ENCODE peak calls at places on chromosomes 4 and X, in eight cellular contexts. M is fibroblast of pulmonary artery, E is GM06990, O is astrocyte of the spinal cord, T is HFF-Myc, B is PC-3, R is choroid plexus epithelial cell, Y is RWPE1. Z is an unnamed sample.

GRCh38 chr4:185004562-185005208 is 13.6 kb upstream of the HELT start:
- DNase-seq in M (no peak), E (no peak), O (peak; percentile 10), T (no peak), B (no peak), R (peak; percentile 15), Y (no peak), Z (no peak)

GRCh38 chr4:52366625-52367024 is 292.5 kb downstream of the USP46 start:
- DNase-seq in M (no peak), E (no peak), O (no peak), T (no peak), B (no peak), R (no peak), Y (no peak), Z (no peak)

GRCh38 chrX:96474357-96475125 is 210.1 kb upstream of the DIAPH2 start:
- DNase-seq in M (peak; percentile 70), E (no peak), O (no peak), T (no peak), B (peak; percentile 85), R (peak; percentile 11), Y (no peak), Z (no peak)

GRCh38 chr4:11710484-11710883 is 281.8 kb upstream of the HS3ST1 start:
- DNase-seq in M (no peak), E (no peak), O (peak; percentile 41), T (no peak), B (no peak), R (peak; percentile 7), Y (no peak), Z (no peak)

GRCh38 chrX:7147431-7147977 is at the start of gene STS:
- DNase-seq in M (peak; percentile 21), E (no peak), O (peak; percentile 16), T (no peak), B (no peak), R (peak; percentile 25), Y (no peak), Z (no peak)

GRCh38 chr4:178577933-178578332 is 1135.7 kb upstream of the AGA start:
- DNase-seq in M (no peak), E (no peak), O (no peak), T (no peak), B (peak; percentile 9), R (no peak), Y (no peak), Z (no peak)

GRCh38 chr4:53782468-53782865 is 191.2 kb upstream of the LNX1 start:
- DNase-seq in M (peak; percentile 43), E (no peak), O (no peak), T (no peak), B (peak; percentile 40), R (peak; percentile 51), Y (no peak), Z (no peak)

GRCh38 chr4:78616046-78616498 is 64.5 kb downstream of the ANXA3 start:
- DNase-seq in M (peak; percentile 82), E (no peak), O (peak; percentile 34), T (no peak), B (no peak), R (peak; percentile 57), Y (no peak), Z (no peak)

GRCh38 chrX:10243056-10243455 is 86.3 kb downstream of the CLCN4 start:
- DNase-seq in M (no peak), E (no peak), O (no peak), T (no peak), B (no peak), R (peak; percentile 5), Y (no peak), Z (no peak)

GRCh38 chrX:15129412-15129811 is 140.5 kb downstream of the ASB9 start:
- DNase-seq in M (no peak), E (no peak), O (no peak), T (no peak), B (no peak), R (no peak), Y (no peak), Z (no peak)

GRCh38 chr4:153573221-153573620 is 107.1 kb downstream of the TMEM131L start:
- DNase-seq in M (no peak), E (no peak), O (no peak), T (no peak), B (no peak), R (no peak), Y (no peak), Z (no peak)

GRCh38 chr4:122614621-122615020 is 6.2 kb downstream of the IL21 start:
- DNase-seq in M (no peak), E (no peak), O (no peak), T (no peak), B (no peak), R (no peak), Y (no peak), Z (no peak)

GRCh38 chr4:27629532-27630225 is 769.0 kb downstream of the STIM2 start:
- DNase-seq in M (no peak), E (no peak), O (no peak), T (no peak), B (no peak), R (no peak), Y (no peak), Z (no peak)

GRCh38 chr4:48268956-48269860 is at the start of gene TEC:
- DNase-seq in M (no peak), E (no peak), O (no peak), T (no peak), B (peak; percentile 50), R (peak; percentile 15), Y (peak; percentile 52), Z (peak; percentile 44)

GRCh38 chrX:13377537-13377936 is 57.7 kb upstream of the ATXN3L start:
- DNase-seq in M (peak; percentile 90), E (no peak), O (peak; percentile 84), T (peak; percentile 95), B (no peak), R (peak; percentile 79), Y (no peak), Z (no peak)

DNA sequence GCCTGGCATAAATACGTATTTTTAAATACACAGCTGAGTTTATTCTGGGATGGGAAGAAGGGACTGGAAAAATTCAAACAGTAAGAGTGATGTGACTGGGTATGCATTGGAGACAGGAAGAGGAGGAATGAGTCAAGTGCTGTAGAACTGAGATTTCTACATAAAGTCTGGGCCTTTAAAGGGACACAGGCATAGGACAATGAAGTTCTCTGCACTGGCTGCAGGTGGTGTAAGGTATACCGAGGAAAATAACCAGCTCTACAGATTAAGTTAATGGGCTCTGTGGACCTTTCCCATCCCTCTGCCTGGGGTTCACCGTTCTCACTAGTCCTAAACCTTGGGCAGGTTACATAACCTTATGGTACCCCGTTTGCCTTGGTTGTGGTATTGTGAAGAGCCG is 68.7 kb downstream of the DHX15 start:
- DNase-seq in M (peak; percentile 16), E (no peak), O (no peak), T (no peak), B (no peak), R (no peak), Y (no peak), Z (peak; percentile 26)
- TF ChIP-seq CTCF in M (no peak), E (no peak), O (no peak), T (no peak), B (no peak), R (no peak), Y (no peak), Z (no peak)

GRCh38 chr4:163610642-163611041 is 116.2 kb downstream of the TMA16 start:
- DNase-seq in M (no peak), E (no peak), O (no peak), T (no peak), B (no peak), R (no peak), Y (no peak), Z (no peak)

GRCh38 chr4:163609046-163609445 is 114.6 kb downstream of the TMA16 start:
- DNase-seq in M (no peak), E (no peak), O (no peak), T (no peak), B (no peak), R (no peak), Y (no peak), Z (no peak)

GRCh38 chr4:163606885-163607284 is 112.4 kb downstream of the TMA16 start:
- DNase-seq in M (no peak), E (no peak), O (no peak), T (no peak), B (no peak), R (no peak), Y (no peak), Z (no peak)

GRCh38 chr4:163611172-163611571 is 116.7 kb downstream of the TMA16 start:
- DNase-seq in M (no peak), E (no peak), O (no peak), T (no peak), B (no peak), R (no peak), Y (no peak), Z (no peak)

GRCh38 chr4:163607292-163607691 is 112.8 kb downstream of the TMA16 start:
- DNase-seq in M (no peak), E (no peak), O (no peak), T (no peak), B (no peak), R (peak; percentile 0), Y (no peak), Z (no peak)
- TF ChIP-seq CTCF in M (no peak), E (no peak), O (no peak), T (no peak), B (no peak), R (no peak), Y (no peak), Z (no peak)

GRCh38 chr4:2009651-2010233 is 968 bp upstream of the NELFA start:
- DNase-seq in M (peak; percentile 57), E (peak; percentile 56), O (peak; percentile 45), T (peak; percentile 10), B (peak; percentile 55), R (peak; percentile 46), Y (peak; percentile 55), Z (peak; percentile 67)
- TF ChIP-seq CTCF in M (peak; percentile 21), E (peak; percentile 4), O (peak; percentile 43), T (peak; percentile 8), B (peak; percentile 19), R (peak; percentile 38), Y (peak; percentile 24), Z (no peak)

GRCh38 chr4:100849319-100849718 is 331.5 kb upstream of the EMCN start:
- DNase-seq in M (no peak), E (no peak), O (no peak), T (no peak), B (no peak), R (no peak), Y (no peak), Z (no peak)

GRCh38 chr4:100852326-100852725 is 334.5 kb upstream of the EMCN start:
- DNase-seq in M (no peak), E (no peak), O (no peak), T (no peak), B (no peak), R (no peak), Y (no peak), Z (no peak)

GRCh38 chr4:100843897-100844296 is 326.1 kb upstream of the EMCN start:
- DNase-seq in M (no peak), E (no peak), O (no peak), T (no peak), B (no peak), R (no peak), Y (no peak), Z (no peak)

DNA sequence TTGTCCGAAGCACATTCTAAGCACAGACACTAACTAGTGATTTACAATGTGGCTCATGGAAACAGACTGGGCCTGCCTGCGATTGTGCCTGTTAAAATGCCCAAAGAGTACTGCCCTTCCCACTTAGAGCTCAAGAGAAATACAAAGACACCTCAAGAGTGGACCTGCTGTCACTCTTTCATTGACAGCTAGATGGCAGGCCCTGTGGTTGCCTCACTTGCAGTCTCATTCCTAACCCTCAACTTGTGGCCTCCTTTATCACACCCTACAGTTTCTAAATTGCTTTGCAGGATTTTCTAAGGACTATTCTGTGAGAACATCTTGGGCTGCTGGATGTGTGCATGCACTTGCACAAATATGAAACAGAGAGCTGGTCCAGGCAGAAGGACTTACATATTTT is 331.0 kb upstream of the EMCN start:
- DNase-seq in M (no peak), E (no peak), O (no peak), T (no peak), B (peak; percentile 9), R (no peak), Y (no peak), Z (no peak)
- TF ChIP-seq CTCF in M (no peak), E (peak; percentile 70), O (peak; percentile 7), T (no peak), B (peak; percentile 38), R (peak; percentile 23), Y (no peak), Z (peak; percentile 44)

Z was measured in GM13976.